ENCODE peak calls at places on chromosomes 13 and 19, in four cellular contexts. One of them, this sample, is unnamed.

GRCh38 chr13:104592127-104592526 is 1525.9 kb upstream of the SLC10A2 start:
- DNase-seq in CD8-positive, alpha-beta T cell: no peak
- DNase-seq in stomach: no peak
- DNase-seq in pancreas: no peak
- DNase-seq in this sample: no peak

GRCh38 chr19:18776736-18777135 is 14.4 kb downstream of the COMP start:
- DNase-seq in stomach: no peak
- DNase-seq in pancreas: no peak
- DNase-seq in CD8-positive, alpha-beta T cell: no peak
- DNase-seq in this sample: no peak

GRCh38 chr19:5250127-5250659 is 90.4 kb downstream of the PTPRS start:
- DNase-seq in pancreas: peak
- DNase-seq in CD8-positive, alpha-beta T cell: no peak
- DNase-seq in stomach: no peak
- DNase-seq in this sample: no peak

GRCh38 chr13:99854376-99854775 is 117.2 kb downstream of the ZIC5 start:
- DNase-seq in stomach: no peak
- DNase-seq in pancreas: no peak
- DNase-seq in CD8-positive, alpha-beta T cell: no peak
- DNase-seq in this sample: no peak

GRCh38 chr13:86002921-86003488 is 203.8 kb upstream of the SLITRK6 start:
- DNase-seq in stomach: no peak
- DNase-seq in pancreas: no peak
- DNase-seq in CD8-positive, alpha-beta T cell: no peak
- DNase-seq in this sample: no peak

GRCh38 chr19:15315101-15315500 is 17.2 kb downstream of the BRD4 start:
- DNase-seq in pancreas: no peak
- DNase-seq in CD8-positive, alpha-beta T cell: no peak
- DNase-seq in stomach: no peak
- DNase-seq in this sample: no peak

GRCh38 chr13:108755084-108755483 is 125.7 kb downstream of the MYO16 start:
- DNase-seq in CD8-positive, alpha-beta T cell: no peak
- DNase-seq in pancreas: no peak
- DNase-seq in stomach: no peak
- DNase-seq in this sample: no peak

GRCh38 chr19:50362656-50363424 is 2.6 kb downstream of the NAPSA start:
- DNase-seq in CD8-positive, alpha-beta T cell: no peak
- DNase-seq in pancreas: no peak
- DNase-seq in stomach: no peak
- DNase-seq in this sample: no peak

GRCh38 chr13:30194906-30195305 is 112.4 kb downstream of the KATNAL1 start:
- DNase-seq in CD8-positive, alpha-beta T cell: no peak
- DNase-seq in pancreas: no peak
- DNase-seq in stomach: no peak
- DNase-seq in this sample: no peak

GRCh38 chr13:59960683-59961082 is 203.0 kb downstream of the DIAPH3 start:
- DNase-seq in pancreas: no peak
- DNase-seq in stomach: no peak
- DNase-seq in CD8-positive, alpha-beta T cell: no peak
- DNase-seq in this sample: no peak

GRCh38 chr19:6070179-6071102 is 39.9 kb downstream of the RFX2 start:
- DNase-seq in stomach: no peak
- DNase-seq in pancreas: no peak
- DNase-seq in CD8-positive, alpha-beta T cell: no peak
- DNase-seq in this sample: no peak

DNA sequence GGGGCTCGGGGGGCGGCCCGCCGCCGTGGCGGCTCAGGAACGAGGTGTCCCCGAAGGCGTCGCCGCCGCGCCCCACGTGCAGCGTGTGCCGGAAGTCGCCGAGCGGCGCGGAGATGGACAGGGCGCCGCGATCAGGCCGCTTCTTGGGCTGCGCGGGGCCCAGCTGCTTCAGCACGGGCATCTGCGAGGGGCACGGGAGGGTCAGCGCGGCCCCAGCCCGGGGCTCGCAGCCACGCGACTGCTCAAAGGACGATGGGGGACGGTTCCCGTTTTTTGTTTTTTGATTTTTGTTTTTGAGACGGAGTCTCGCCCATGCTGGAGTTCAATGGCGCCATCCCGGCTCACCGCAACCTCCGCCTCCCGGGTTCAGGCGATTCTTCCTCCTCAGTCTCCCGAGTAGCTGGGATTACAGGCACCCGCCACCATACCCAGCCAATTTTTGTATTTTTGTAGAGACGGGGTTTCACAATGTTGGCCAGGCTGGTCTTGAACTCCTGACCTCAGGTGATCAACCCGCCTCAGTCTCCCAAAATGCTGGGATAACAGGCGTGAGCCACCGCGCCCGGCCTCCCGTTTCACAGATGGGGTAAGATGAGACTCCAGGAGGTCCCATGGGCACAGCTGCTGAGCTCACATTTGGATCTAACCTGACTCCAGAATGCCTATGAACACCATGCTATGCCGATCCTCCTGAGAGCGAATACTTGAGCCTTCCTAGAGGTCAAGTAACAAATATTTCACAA is 2.0 kb upstream of the LENG9 start:
- DNase-seq in pancreas: no peak
- DNase-seq in CD8-positive, alpha-beta T cell: no peak
- DNase-seq in stomach: no peak
- DNase-seq in this sample: no peak
- H3K4me3 ChIP-seq in pancreas: peak
- H3K4me3 ChIP-seq in CD8-positive, alpha-beta T cell: no peak
- H3K4me3 ChIP-seq in stomach: peak
- H3K4me3 ChIP-seq in this sample: no peak

GRCh38 chr13:90448466-90449037 is 898.9 kb upstream of the MIR17HG start:
- DNase-seq in CD8-positive, alpha-beta T cell: no peak
- DNase-seq in pancreas: no peak
- DNase-seq in stomach: no peak
- DNase-seq in this sample: no peak
- TF ChIP-seq CTCF in CD8-positive, alpha-beta T cell: no peak
- TF ChIP-seq CTCF in pancreas: no peak
- TF ChIP-seq CTCF in stomach: no peak
- TF ChIP-seq CTCF in this sample: no peak

GRCh38 chr19:38228005-38228377 is 4.0 kb upstream of the DPF1 start:
- DNase-seq in CD8-positive, alpha-beta T cell: no peak
- DNase-seq in stomach: no peak
- DNase-seq in pancreas: no peak
- DNase-seq in this sample: no peak
- H3K4me3 ChIP-seq in CD8-positive, alpha-beta T cell: no peak
- H3K4me3 ChIP-seq in stomach: no peak
- H3K4me3 ChIP-seq in pancreas: no peak
- H3K4me3 ChIP-seq in this sample: no peak

DNA sequence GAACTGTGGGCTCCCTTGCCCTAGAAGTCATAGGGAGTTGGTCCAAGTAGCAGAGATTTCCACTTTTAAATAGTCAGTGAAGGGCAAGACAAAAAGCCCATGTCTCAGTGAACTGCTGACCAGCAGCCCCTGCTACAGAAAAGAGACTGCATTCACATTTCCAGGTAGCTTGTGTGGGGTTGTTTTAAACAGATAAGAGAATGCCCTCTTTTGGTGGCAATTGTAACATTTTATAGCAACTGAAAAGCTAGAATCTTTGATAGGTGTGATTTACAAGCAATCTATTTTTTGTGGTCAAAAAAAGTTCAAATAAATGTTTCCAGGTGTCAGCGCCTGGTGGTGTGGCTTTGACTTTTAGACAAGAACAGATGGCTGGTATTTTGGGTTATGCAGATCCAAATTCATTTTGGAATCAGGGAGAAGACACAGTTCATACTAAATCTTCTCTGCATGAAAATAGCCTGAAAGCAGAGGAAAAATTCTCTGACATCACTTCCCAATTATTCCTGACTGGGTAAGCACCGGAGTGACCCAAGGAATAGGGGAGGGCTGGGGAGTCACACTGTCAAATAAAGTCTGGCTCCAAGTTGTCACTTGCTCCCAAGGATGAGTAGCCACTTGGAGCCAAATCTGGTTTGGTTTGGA is 26.2 kb upstream of the GPR12 start:
- DNase-seq in CD8-positive, alpha-beta T cell: no peak
- DNase-seq in stomach: no peak
- DNase-seq in pancreas: no peak
- DNase-seq in this sample: no peak
- TF ChIP-seq CTCF in CD8-positive, alpha-beta T cell: no peak
- TF ChIP-seq CTCF in stomach: no peak
- TF ChIP-seq CTCF in pancreas: no peak
- TF ChIP-seq CTCF in this sample: no peak

GRCh38 chr13:45880242-45880641 is 28.7 kb upstream of the SIAH3 start:
- DNase-seq in stomach: no peak
- DNase-seq in pancreas: no peak
- DNase-seq in CD8-positive, alpha-beta T cell: no peak
- DNase-seq in this sample: no peak
- H3K4me3 ChIP-seq in stomach: no peak
- H3K4me3 ChIP-seq in pancreas: no peak
- H3K4me3 ChIP-seq in CD8-positive, alpha-beta T cell: no peak
- H3K4me3 ChIP-seq in this sample: no peak

GRCh38 chr13:31851201-31851600 is 111.9 kb downstream of the RXFP2 start:
- DNase-seq in CD8-positive, alpha-beta T cell: no peak
- DNase-seq in stomach: no peak
- DNase-seq in pancreas: no peak
- DNase-seq in this sample: no peak
- TF ChIP-seq CTCF in CD8-positive, alpha-beta T cell: no peak
- TF ChIP-seq CTCF in stomach: no peak
- TF ChIP-seq CTCF in pancreas: no peak
- TF ChIP-seq CTCF in this sample: no peak

GRCh38 chr13:67146523-67147130 is 83.5 kb downstream of the PCDH9 start:
- DNase-seq in stomach: no peak
- DNase-seq in CD8-positive, alpha-beta T cell: no peak
- DNase-seq in pancreas: no peak
- DNase-seq in this sample: no peak
- H3K4me3 ChIP-seq in stomach: no peak
- H3K4me3 ChIP-seq in CD8-positive, alpha-beta T cell: no peak
- H3K4me3 ChIP-seq in pancreas: no peak
- H3K4me3 ChIP-seq in this sample: no peak

This sample was measured in HL-60.